ENCODE peak calls at places on chromosomes 16 and 17, in six cellular contexts. M, A, Z, S, Q and K are unnamed samples.

GRCh38 chr17:60602385-60602742 is 2.4 kb downstream of the PPM1D start:
- DNase-seq in M (no peak), A (no peak), Z (no peak), S (no peak), Q (peak), K (no peak)

GRCh38 chr17:20191066-20191465 is 181.9 kb downstream of the SPECC1 start:
- DNase-seq in M (no peak), A (no peak), Z (no peak), S (no peak), Q (no peak), K (no peak)

GRCh38 chr17:21129023-21129681 is 2.4 kb downstream of the DHRS7B start:
- DNase-seq in M (no peak), A (no peak), Z (no peak), S (peak), Q (no peak), K (peak)

GRCh38 chr16:11101695-11102522 is 154.1 kb downstream of the SOCS1 start:
- DNase-seq in M (no peak), A (no peak), Z (peak), S (peak), Q (no peak), K (peak)

GRCh38 chr16:85557976-85558589 is 55.0 kb upstream of the GSE1 start:
- DNase-seq in M (no peak), A (no peak), Z (no peak), S (no peak), Q (peak), K (no peak)

GRCh38 chr16:80718480-80719220 is 85.7 kb downstream of the CDYL2 start:
- DNase-seq in M (no peak), A (no peak), Z (no peak), S (no peak), Q (no peak), K (peak)

GRCh38 chr16:28166394-28167208 is 45.2 kb downstream of the XPO6 start:
- DNase-seq in M (no peak), A (peak), Z (no peak), S (peak), Q (no peak), K (peak)

GRCh38 chr17:3730881-3731429 is 7.3 kb downstream of the HASPIN start:
- DNase-seq in M (no peak), A (no peak), Z (no peak), S (no peak), Q (no peak), K (no peak)

GRCh38 chr16:70610273-70611223 is 35.8 kb upstream of the IL34 start:
- DNase-seq in M (no peak), A (no peak), Z (no peak), S (no peak), Q (no peak), K (peak)

GRCh38 chr16:64589836-64590235 is 532.0 kb downstream of the CDH11 start:
- DNase-seq in M (no peak), A (no peak), Z (no peak), S (no peak), Q (no peak), K (no peak)

GRCh38 chr16:23670137-23670776 is 8.4 kb upstream of the PLK1 start:
- DNase-seq in M (peak), A (no peak), Z (no peak), S (no peak), Q (no peak), K (peak)

GRCh38 chr17:4156750-4157381 is 13.9 kb downstream of the CYB5D2 start:
- DNase-seq in M (no peak), A (no peak), Z (peak), S (no peak), Q (peak), K (no peak)

GRCh38 chr17:52027081-52027480 is 131.4 kb downstream of the CA10 start:
- DNase-seq in M (no peak), A (no peak), Z (no peak), S (no peak), Q (no peak), K (no peak)

GRCh38 chr17:22692066-22692800 is 999.9 kb downstream of the KCNJ18 start:
- DNase-seq in M (no peak), A (no peak), Z (no peak), S (no peak), Q (no peak), K (no peak)

GRCh38 chr17:40526668-40527067 is 25.2 kb upstream of the TNS4 start:
- DNase-seq in M (no peak), A (no peak), Z (no peak), S (no peak), Q (no peak), K (no peak)

GRCh38 chr16:27374794-27375499 is 27.0 kb upstream of the IL21R start:
- DNase-seq in M (peak), A (peak), Z (peak), S (peak), Q (peak), K (peak)

GRCh38 chr17:81994593-81995462 is 17.4 kb downstream of the ASPSCR1 start:
- DNase-seq in M (no peak), A (no peak), Z (no peak), S (peak), Q (peak), K (no peak)

GRCh38 chr17:50274945-50275221 is 617 bp downstream of the TMEM92 start:
- DNase-seq in M (no peak), A (no peak), Z (no peak), S (no peak), Q (no peak), K (no peak)

GRCh38 chr16:82317411-82318168 is 147.6 kb upstream of the MPHOSPH6 start:
- DNase-seq in M (no peak), A (no peak), Z (no peak), S (no peak), Q (no peak), K (no peak)

GRCh38 chr16:11992008-11992584 is 15.6 kb downstream of the SNX29 start:
- DNase-seq in M (no peak), A (no peak), Z (no peak), S (peak), Q (no peak), K (no peak)

GRCh38 chr17:80619535-80620235 is 75.0 kb downstream of the RPTOR start:
- DNase-seq in M (no peak), A (peak), Z (no peak), S (no peak), Q (no peak), K (no peak)

GRCh38 chr17:78492116-78492799 is 84.9 kb downstream of the DNAH17 start:
- DNase-seq in M (no peak), A (no peak), Z (no peak), S (no peak), Q (no peak), K (no peak)

GRCh38 chr16:29141586-29142324 is 156.9 kb downstream of the LAT start:
- DNase-seq in M (no peak), A (no peak), Z (no peak), S (no peak), Q (no peak), K (no peak)

GRCh38 chr17:31140127-31140526 is 45.4 kb downstream of the NF1 start:
- DNase-seq in M (no peak), A (no peak), Z (no peak), S (no peak), Q (no peak), K (no peak)

GRCh38 chr17:13437966-13438779 is 163.6 kb downstream of the HS3ST3A1 start:
- DNase-seq in M (no peak), A (no peak), Z (no peak), S (peak), Q (no peak), K (no peak)

GRCh38 chr16:68041783-68042182 is 18.7 kb downstream of the DUS2 start:
- DNase-seq in M (no peak), A (no peak), Z (no peak), S (no peak), Q (no peak), K (no peak)

GRCh38 chr16:54846761-54847160 is 83.9 kb upstream of the IRX5 start:
- DNase-seq in M (no peak), A (no peak), Z (no peak), S (no peak), Q (no peak), K (no peak)

DNA sequence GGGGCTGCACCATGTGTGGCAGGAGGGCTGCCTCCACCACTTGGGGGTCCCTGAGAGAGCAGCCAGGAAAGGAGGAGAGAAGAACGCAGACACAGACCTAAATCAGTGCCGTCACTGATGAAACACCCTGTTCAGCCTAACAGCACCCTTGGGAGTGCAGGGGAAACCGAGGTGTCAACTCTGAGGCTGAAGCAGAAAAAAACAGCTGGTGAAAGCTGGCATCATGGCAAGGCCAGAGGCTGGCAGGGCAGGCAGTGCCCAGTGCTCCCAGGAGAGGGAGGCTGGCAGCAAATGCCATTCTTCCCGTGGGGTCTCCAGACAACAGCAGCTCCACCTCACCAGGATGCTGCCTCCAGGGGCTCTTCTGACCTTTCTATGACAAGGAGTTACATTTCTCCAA is 23.1 kb downstream of the SPHK1 start:
- DNase-seq in M (no peak), A (no peak), Z (no peak), S (no peak), Q (no peak), K (no peak)
- TF ChIP-seq MAX in M (no peak), A (no peak), Z (no peak), S (no peak), Q (no peak), K (no peak)

GRCh38 chr17:43909537-43910231 is 2.3 kb upstream of the MPP2 start:
- DNase-seq in M (no peak), A (no peak), Z (no peak), S (no peak), Q (no peak), K (no peak)

GRCh38 chr17:43905985-43906852 is 1.1 kb downstream of the MPP2 start:
- DNase-seq in M (no peak), A (no peak), Z (peak), S (peak), Q (peak), K (no peak)

GRCh38 chr17:43907425-43907981 is at the start of gene MPP2:
- DNase-seq in M (no peak), A (peak), Z (peak), S (peak), Q (peak), K (peak)

GRCh38 chr17:43906951-43907424 is 348 bp downstream of the MPP2 start:
- DNase-seq in M (no peak), A (no peak), Z (peak), S (no peak), Q (no peak), K (no peak)

DNA sequence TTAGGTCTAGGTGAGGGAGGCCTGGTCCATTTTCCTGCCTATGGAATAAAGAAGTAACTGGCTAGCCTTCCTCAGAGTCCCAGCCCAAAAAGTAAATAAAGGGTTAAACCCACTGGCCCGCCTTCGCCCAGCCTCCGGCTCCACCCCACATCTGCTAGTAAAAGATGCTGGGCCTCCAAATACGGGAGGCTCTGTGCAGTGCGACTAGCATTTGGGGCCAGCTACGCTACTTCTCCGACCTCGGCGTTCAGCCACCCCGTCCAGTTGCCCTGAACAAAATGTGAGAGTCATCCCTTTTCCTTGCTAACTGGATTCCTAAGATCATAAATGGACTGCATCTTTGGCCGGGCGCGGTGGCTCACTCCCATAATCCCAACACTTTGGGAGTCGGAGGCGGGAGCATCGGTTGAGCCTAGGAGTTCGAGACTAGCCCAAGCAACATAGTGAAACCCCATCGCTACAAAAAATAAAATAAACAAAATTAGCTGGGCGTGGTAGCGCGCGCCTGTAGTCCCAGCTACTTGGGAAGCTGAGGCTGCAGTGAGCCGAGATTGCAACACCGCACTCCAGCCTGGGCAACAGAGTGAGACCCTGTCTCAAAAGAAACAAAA is 880 bp upstream of the MPP2 start:
- DNase-seq in M (no peak), A (peak), Z (peak), S (no peak), Q (peak), K (no peak)
- TF ChIP-seq EZH2 in M (no peak), A (no peak), Z (no peak), S (peak), Q (no peak), K (no peak)

GRCh38 chr17:39054111-39054645 is 87.0 kb upstream of the FBXO47 start:
- DNase-seq in M (no peak), A (no peak), Z (no peak), S (no peak), Q (no peak), K (no peak)

GRCh38 chr17:39063681-39064069 is 87.8 kb downstream of the PLXDC1 start:
- DNase-seq in M (no peak), A (no peak), Z (no peak), S (no peak), Q (no peak), K (no peak)

GRCh38 chr17:39058524-39058923 is 91.3 kb upstream of the FBXO47 start:
- DNase-seq in M (no peak), A (no peak), Z (no peak), S (no peak), Q (peak), K (no peak)

GRCh38 chr17:39062846-39063680 is 88.4 kb downstream of the PLXDC1 start:
- DNase-seq in M (no peak), A (no peak), Z (no peak), S (no peak), Q (no peak), K (no peak)

GRCh38 chr17:39057807-39058206 is 90.6 kb upstream of the FBXO47 start:
- DNase-seq in M (no peak), A (no peak), Z (no peak), S (no peak), Q (peak), K (no peak)
- H2AFZ ChIP-seq in M (no peak), A (no peak), Z (no peak), S (no peak), Q (no peak), K (no peak)

DNA sequence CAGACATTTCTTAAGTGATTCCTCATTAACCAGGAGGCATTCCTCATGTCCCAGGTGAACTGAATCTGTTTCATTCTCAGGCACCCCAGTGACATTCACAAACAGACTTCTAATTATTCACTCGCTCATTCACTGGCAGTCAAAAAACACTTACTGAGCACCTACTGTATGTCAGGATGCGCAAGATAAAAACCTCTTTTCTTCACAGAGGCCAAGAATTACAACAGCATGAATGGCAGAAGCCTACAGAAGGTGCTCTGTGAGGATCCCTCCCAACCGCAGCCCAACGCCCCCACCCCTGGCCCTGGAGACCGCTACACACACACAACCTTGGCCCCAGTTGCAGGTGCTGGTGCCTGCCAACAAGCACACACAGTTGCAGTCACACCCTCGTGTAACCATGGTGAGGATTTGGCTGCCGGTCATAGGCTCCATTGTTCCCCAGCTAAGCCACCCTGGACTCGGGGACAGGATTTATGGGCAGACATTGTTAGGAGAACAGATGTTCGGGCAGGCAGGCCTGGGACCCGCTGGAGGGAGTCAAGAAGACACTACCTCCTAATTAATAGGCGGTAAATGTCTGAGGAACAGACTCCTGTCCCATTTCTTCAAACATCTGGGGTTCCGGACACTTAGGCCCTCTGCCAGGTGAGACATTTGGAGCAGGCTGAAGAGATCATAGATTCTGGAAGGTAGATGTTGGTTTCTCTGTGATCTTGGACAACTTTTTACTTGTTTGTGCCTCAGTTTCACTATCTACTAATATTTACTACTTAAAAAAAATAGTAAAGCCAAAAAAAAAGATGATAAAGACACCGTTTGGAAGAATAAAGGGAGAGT is 43.2 kb downstream of the CUEDC1 start:
- DNase-seq in M (no peak), A (peak), Z (no peak), S (peak), Q (no peak), K (peak)
- TF ChIP-seq MAX in M (no peak), A (peak), Z (no peak), S (no peak), Q (no peak), K (no peak)

DNA sequence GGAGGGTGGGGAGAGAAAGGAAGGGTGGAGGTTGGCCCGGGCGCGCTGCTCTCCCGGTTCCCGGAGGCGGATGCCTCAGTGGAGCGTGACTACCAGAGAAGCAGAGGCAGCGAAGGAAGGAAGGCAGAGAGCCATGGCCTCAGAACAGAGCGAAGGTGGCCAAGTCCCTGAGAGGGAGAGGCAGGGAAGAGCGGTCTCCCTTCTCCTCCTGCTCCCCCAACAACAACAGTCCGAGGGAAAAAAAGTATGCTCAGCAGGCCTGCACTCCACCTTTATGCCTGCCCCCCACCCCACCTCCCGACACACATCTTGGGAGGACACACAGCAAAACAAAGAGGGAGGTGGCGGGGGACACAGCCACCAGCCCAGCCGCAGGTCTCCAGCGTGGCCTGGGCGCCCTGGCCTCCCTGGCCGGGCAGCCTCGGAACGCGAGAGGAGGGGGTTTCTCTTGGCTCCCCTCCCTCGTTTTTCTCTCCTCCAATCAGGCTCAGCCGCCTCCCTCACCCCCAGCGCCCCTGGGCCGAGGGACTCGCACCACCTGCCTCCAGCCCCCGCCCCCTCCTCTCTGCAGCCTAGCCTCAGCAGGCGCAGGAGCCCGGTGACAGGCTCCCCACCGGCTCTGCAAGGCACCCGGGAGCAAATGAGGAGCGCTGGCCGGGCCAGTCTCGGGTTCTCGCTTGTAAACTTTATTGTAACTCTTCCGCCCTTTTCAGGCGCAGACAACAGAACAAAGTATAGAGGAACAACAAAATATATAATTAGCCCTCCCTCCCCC is 1.1 kb upstream of the HOXB7 start:
- DNase-seq in M (no peak), A (no peak), Z (no peak), S (no peak), Q (no peak), K (peak)
- TF ChIP-seq EZH2 in M (no peak), A (no peak), Z (no peak), S (no peak), Q (peak), K (no peak)